ENCODE peak calls at places on chromosome 2, in eight cellular contexts. One of them, this sample, is unnamed. For H3K36me3, the result is how much of the 10 kb centered on the place peaks cover.

GRCh38 chr2:48471048-48471474 is 58.9 kb upstream of the STON1 start:
- DNase-seq in cardiac muscle cell: peak
- DNase-seq in lung: no peak
- DNase-seq in heart left ventricle: no peak
- DNase-seq in SK-N-SH: peak
- DNase-seq in lower lobe of right lung: no peak
- DNase-seq in thoracic aorta: no peak
- DNase-seq in HCT116: peak
- DNase-seq in this sample: peak

GRCh38 chr2:198135481-198135934 is 331.1 kb downstream of the PLCL1 start:
- DNase-seq in HCT116: no peak
- DNase-seq in heart left ventricle: no peak
- DNase-seq in lower lobe of right lung: no peak
- DNase-seq in SK-N-SH: peak
- DNase-seq in lung: no peak
- DNase-seq in cardiac muscle cell: no peak
- DNase-seq in thoracic aorta: no peak
- DNase-seq in this sample: no peak

GRCh38 chr2:66439291-66440010 is 4.5 kb downstream of the MEIS1 start:
- DNase-seq in HCT116: no peak
- DNase-seq in thoracic aorta: no peak
- DNase-seq in heart left ventricle: peak
- DNase-seq in SK-N-SH: peak
- DNase-seq in cardiac muscle cell: no peak
- DNase-seq in lung: no peak
- DNase-seq in lower lobe of right lung: peak
- DNase-seq in this sample: peak

GRCh38 chr2:95574506-95574905 is 17.3 kb upstream of the TRIM43 start:
- DNase-seq in SK-N-SH: no peak
- DNase-seq in heart left ventricle: no peak
- DNase-seq in lung: no peak
- DNase-seq in cardiac muscle cell: no peak
- DNase-seq in lower lobe of right lung: no peak
- DNase-seq in HCT116: no peak
- DNase-seq in thoracic aorta: no peak
- DNase-seq in this sample: no peak

GRCh38 chr2:210421916-210422315 is 54.6 kb downstream of the LANCL1 start:
- DNase-seq in lower lobe of right lung: no peak
- DNase-seq in SK-N-SH: no peak
- DNase-seq in heart left ventricle: no peak
- DNase-seq in thoracic aorta: no peak
- DNase-seq in lung: no peak
- DNase-seq in HCT116: no peak
- DNase-seq in cardiac muscle cell: peak
- DNase-seq in this sample: no peak

GRCh38 chr2:8177550-8177949 is 504.3 kb upstream of the ID2 start:
- DNase-seq in lower lobe of right lung: no peak
- DNase-seq in SK-N-SH: no peak
- DNase-seq in thoracic aorta: no peak
- DNase-seq in HCT116: no peak
- DNase-seq in cardiac muscle cell: no peak
- DNase-seq in heart left ventricle: no peak
- DNase-seq in lung: no peak
- DNase-seq in this sample: no peak

GRCh38 chr2:197852127-197852526 is 47.7 kb downstream of the PLCL1 start:
- DNase-seq in lower lobe of right lung: no peak
- DNase-seq in thoracic aorta: no peak
- DNase-seq in SK-N-SH: peak
- DNase-seq in heart left ventricle: no peak
- DNase-seq in lung: no peak
- DNase-seq in cardiac muscle cell: no peak
- DNase-seq in HCT116: no peak
- DNase-seq in this sample: no peak

GRCh38 chr2:239106314-239106908 is 258.5 kb downstream of the TWIST2 start:
- DNase-seq in lung: no peak
- DNase-seq in HCT116: peak
- DNase-seq in thoracic aorta: no peak
- DNase-seq in cardiac muscle cell: peak
- DNase-seq in lower lobe of right lung: no peak
- DNase-seq in SK-N-SH: peak
- DNase-seq in heart left ventricle: peak
- DNase-seq in this sample: peak

GRCh38 chr2:171652411-171652775 is 34.9 kb upstream of the DYNC1I2 start:
- DNase-seq in HCT116: no peak
- DNase-seq in lower lobe of right lung: no peak
- DNase-seq in cardiac muscle cell: no peak
- DNase-seq in SK-N-SH: no peak
- DNase-seq in thoracic aorta: no peak
- DNase-seq in heart left ventricle: no peak
- DNase-seq in lung: no peak
- DNase-seq in this sample: no peak

GRCh38 chr2:155485141-155485842 is 786.8 kb downstream of the KCNJ3 start:
- DNase-seq in HCT116: no peak
- DNase-seq in lung: no peak
- DNase-seq in heart left ventricle: no peak
- DNase-seq in cardiac muscle cell: no peak
- DNase-seq in SK-N-SH: no peak
- DNase-seq in lower lobe of right lung: no peak
- DNase-seq in thoracic aorta: no peak
- DNase-seq in this sample: no peak

GRCh38 chr2:8549942-8550341 is 131.9 kb upstream of the ID2 start:
- DNase-seq in HCT116: no peak
- DNase-seq in lower lobe of right lung: no peak
- DNase-seq in SK-N-SH: no peak
- DNase-seq in cardiac muscle cell: no peak
- DNase-seq in lung: no peak
- DNase-seq in heart left ventricle: no peak
- DNase-seq in thoracic aorta: no peak
- DNase-seq in this sample: no peak

GRCh38 chr2:147273106-147273505 is 571.7 kb upstream of the ACVR2A start:
- DNase-seq in heart left ventricle: no peak
- DNase-seq in cardiac muscle cell: no peak
- DNase-seq in thoracic aorta: no peak
- DNase-seq in HCT116: no peak
- DNase-seq in lower lobe of right lung: no peak
- DNase-seq in lung: no peak
- DNase-seq in SK-N-SH: no peak
- DNase-seq in this sample: no peak

GRCh38 chr2:43086451-43087221 is 139.8 kb downstream of the ZFP36L2 start:
- DNase-seq in cardiac muscle cell: no peak
- DNase-seq in lower lobe of right lung: no peak
- DNase-seq in thoracic aorta: peak
- DNase-seq in SK-N-SH: no peak
- DNase-seq in HCT116: peak
- DNase-seq in lung: no peak
- DNase-seq in heart left ventricle: peak
- DNase-seq in this sample: peak

GRCh38 chr2:221671515-221671914 is 99.4 kb upstream of the EPHA4 start:
- DNase-seq in cardiac muscle cell: no peak
- DNase-seq in thoracic aorta: no peak
- DNase-seq in heart left ventricle: no peak
- DNase-seq in lung: no peak
- DNase-seq in SK-N-SH: no peak
- DNase-seq in lower lobe of right lung: no peak
- DNase-seq in HCT116: no peak
- DNase-seq in this sample: no peak

GRCh38 chr2:135744761-135745314 is 3.2 kb downstream of the UBXN4 start:
- DNase-seq in cardiac muscle cell: peak
- DNase-seq in lower lobe of right lung: no peak
- DNase-seq in thoracic aorta: no peak
- DNase-seq in SK-N-SH: peak
- DNase-seq in heart left ventricle: no peak
- DNase-seq in HCT116: no peak
- DNase-seq in lung: no peak
- DNase-seq in this sample: peak

GRCh38 chr2:102046135-102046901 is 54.6 kb downstream of the IL1R2 start:
- DNase-seq in HCT116: no peak
- DNase-seq in lower lobe of right lung: no peak
- DNase-seq in SK-N-SH: no peak
- DNase-seq in lung: no peak
- DNase-seq in cardiac muscle cell: no peak
- DNase-seq in heart left ventricle: no peak
- DNase-seq in thoracic aorta: no peak
- DNase-seq in this sample: no peak

GRCh38 chr2:226489765-226490164 is 309.9 kb downstream of the IRS1 start:
- DNase-seq in SK-N-SH: no peak
- DNase-seq in thoracic aorta: no peak
- DNase-seq in cardiac muscle cell: no peak
- DNase-seq in lower lobe of right lung: no peak
- DNase-seq in heart left ventricle: no peak
- DNase-seq in HCT116: no peak
- DNase-seq in lung: no peak
- DNase-seq in this sample: no peak

DNA sequence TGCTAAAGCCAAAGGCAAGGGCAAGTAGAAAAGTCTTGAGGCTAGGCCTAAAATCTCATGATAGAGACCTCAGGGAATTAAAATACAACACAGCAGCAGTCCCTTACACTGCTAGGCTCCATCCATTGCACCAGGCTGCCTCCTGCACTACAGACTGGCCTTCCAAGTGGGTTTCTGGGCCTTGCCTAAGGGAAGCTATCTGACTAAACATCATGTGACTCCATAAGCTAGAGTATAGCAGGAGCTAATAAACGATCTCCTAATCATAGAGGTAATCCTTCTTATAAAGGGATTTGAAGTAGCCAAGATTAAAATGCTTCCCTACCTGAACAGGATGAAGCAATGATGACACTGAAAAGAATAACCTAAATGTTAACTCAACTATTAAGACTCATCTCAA is 77.6 kb upstream of the NFU1 start:
- DNase-seq in lung: no peak
- DNase-seq in heart left ventricle: no peak
- DNase-seq in lower lobe of right lung: no peak
- DNase-seq in SK-N-SH: no peak
- DNase-seq in cardiac muscle cell: no peak
- DNase-seq in HCT116: no peak
- DNase-seq in thoracic aorta: no peak
- DNase-seq in this sample: no peak
- H3K36me3 ChIP-seq in lung: under half
- H3K36me3 ChIP-seq in heart left ventricle: half or more
- H3K36me3 ChIP-seq in lower lobe of right lung: half or more
- H3K36me3 ChIP-seq in SK-N-SH: half or more
- H3K36me3 ChIP-seq in cardiac muscle cell: under half
- H3K36me3 ChIP-seq in HCT116: under half
- H3K36me3 ChIP-seq in thoracic aorta: under half
- H3K36me3 ChIP-seq in this sample: under half

DNA sequence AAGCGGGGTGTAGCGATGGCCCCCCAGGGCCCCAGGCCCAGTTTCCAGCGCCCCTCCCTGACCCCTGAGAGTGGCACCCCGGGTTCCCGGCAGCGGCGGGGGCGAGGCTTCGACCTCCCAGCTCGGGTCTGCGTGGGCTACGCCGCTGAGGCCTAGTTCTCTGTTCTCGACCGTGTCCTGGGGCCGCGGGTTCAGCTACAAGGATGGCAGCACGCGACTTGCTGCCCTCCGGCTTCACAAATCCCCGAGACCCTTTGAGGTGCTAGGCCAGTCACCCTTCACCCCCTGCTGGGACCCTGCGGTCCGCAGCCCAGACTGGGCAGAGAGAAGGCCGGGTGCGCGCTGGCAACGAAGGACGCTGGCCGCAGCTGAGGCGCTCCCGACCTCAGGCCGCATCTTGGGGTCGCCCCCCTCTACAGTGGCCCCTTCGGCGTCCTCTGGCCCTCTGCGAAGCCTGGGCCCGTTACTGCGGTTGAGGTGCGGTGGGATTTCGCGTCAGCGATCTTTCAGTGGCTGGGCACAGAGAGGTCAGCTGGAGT is 1.2 kb downstream of the OTX1 start:
- DNase-seq in thoracic aorta: no peak
- DNase-seq in HCT116: no peak
- DNase-seq in SK-N-SH: peak
- DNase-seq in lung: no peak
- DNase-seq in cardiac muscle cell: no peak
- DNase-seq in heart left ventricle: no peak
- DNase-seq in lower lobe of right lung: no peak
- DNase-seq in this sample: peak
- H3K4me3 ChIP-seq in thoracic aorta: no peak
- H3K4me3 ChIP-seq in HCT116: peak
- H3K4me3 ChIP-seq in SK-N-SH: no peak
- H3K4me3 ChIP-seq in lung: no peak
- H3K4me3 ChIP-seq in cardiac muscle cell: no peak
- H3K4me3 ChIP-seq in heart left ventricle: no peak
- H3K4me3 ChIP-seq in lower lobe of right lung: no peak
- H3K4me3 ChIP-seq in this sample: peak

DNA sequence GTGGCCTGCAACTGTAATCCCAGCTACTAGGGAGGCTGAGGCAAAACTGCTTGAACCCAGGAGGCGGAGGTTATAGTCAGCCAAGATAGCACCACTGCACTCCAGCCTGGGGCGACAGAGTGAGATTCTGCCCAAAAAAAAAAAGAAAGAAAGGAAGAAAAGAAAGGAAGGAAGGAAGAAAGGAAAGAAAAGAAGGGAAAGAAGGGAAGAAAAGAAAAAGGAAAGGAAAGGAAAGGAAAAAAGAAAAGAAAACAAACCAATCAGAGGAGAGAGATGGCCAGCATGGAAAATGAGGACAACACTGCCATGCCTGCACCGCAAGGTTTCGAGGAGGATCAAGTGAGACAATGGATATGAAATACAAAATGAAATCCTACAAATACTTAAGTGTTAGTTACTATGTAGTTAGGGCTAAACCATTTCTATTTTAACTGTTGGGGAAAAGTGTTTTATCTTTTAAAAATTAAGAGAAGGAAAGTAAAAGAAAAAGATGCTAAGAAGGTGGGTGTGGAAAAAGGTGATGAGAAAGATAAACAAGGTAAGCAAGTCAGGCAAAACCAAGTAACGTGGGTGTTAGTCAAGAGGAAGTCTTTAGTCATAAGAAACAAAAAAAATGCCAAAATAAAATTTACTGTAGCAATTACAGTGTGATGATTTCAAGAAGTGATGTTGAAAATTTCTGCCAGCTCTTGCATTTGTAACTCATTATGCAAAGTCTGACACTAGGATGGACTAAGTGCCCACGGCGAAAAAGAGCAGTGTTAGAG is 34.5 kb downstream of the NOL10 start:
- DNase-seq in cardiac muscle cell: no peak
- DNase-seq in SK-N-SH: no peak
- DNase-seq in thoracic aorta: no peak
- DNase-seq in HCT116: no peak
- DNase-seq in lower lobe of right lung: no peak
- DNase-seq in heart left ventricle: no peak
- DNase-seq in lung: no peak
- DNase-seq in this sample: no peak
- H3K36me3 ChIP-seq in cardiac muscle cell: under half
- H3K36me3 ChIP-seq in SK-N-SH: half or more
- H3K36me3 ChIP-seq in thoracic aorta: under half
- H3K36me3 ChIP-seq in HCT116: under half
- H3K36me3 ChIP-seq in lower lobe of right lung: half or more
- H3K36me3 ChIP-seq in heart left ventricle: half or more
- H3K36me3 ChIP-seq in lung: under half
- H3K36me3 ChIP-seq in this sample: under half

DNA sequence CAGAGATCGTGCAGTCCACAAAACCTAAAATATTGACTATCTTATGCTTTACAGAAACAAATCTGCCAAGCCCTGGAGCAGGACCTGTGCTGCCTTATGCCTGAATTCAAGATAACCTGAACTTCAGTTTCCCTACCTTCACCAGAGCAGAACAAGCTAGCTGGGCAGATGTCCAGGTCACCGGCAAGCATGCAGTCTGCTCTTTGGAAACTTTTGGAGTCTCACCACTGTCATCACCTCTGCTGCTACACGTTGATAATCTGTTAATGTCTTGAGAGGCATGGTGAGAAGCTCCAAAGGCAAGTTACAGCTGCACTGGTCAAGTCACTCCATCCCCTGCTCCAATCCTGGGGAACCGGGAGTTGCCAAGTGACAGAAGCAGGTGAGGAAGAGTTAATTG is 354.2 kb downstream of the RBM43 start:
- DNase-seq in heart left ventricle: no peak
- DNase-seq in lower lobe of right lung: no peak
- DNase-seq in lung: no peak
- DNase-seq in HCT116: no peak
- DNase-seq in SK-N-SH: no peak
- DNase-seq in cardiac muscle cell: peak
- DNase-seq in thoracic aorta: no peak
- DNase-seq in this sample: no peak
- H3K4me3 ChIP-seq in heart left ventricle: no peak
- H3K4me3 ChIP-seq in lower lobe of right lung: no peak
- H3K4me3 ChIP-seq in lung: no peak
- H3K4me3 ChIP-seq in HCT116: no peak
- H3K4me3 ChIP-seq in SK-N-SH: no peak
- H3K4me3 ChIP-seq in cardiac muscle cell: no peak
- H3K4me3 ChIP-seq in thoracic aorta: no peak
- H3K4me3 ChIP-seq in this sample: no peak